ENCODE peak calls at places on chromosomes 4 and X, in eight cellular contexts. W is astrocyte, S is small intestine, C is SK-MEL-5, I is foreskin fibroblast, Z is SHP77 treated with DMSO at 0.1 percent for 48 hours, U is M059J, R is NCI-H1694. B is an unnamed sample.
A peak's percentile ranks its signal among the peaks of the same experiment; 100 is the strongest.

GRCh38 chr4:16893141-16893571 is 5.3 kb downstream of the LDB2 start:
- DNase-seq in W (peak; percentile 69), S (no peak), C (no peak), I (no peak), Z (no peak), U (peak; percentile 42), R (no peak), B (no peak)

GRCh38 chr4:80036949-80037348 is 36.1 kb downstream of the ANTXR2 start:
- DNase-seq in W (peak; percentile 73), S (peak; percentile 19), C (peak; percentile 82), I (peak; percentile 76), Z (no peak), U (no peak), R (no peak), B (peak; percentile 45)

GRCh38 chr4:102438396-102438795 is 62.8 kb upstream of the NFKB1 start:
- DNase-seq in W (no peak), S (no peak), C (no peak), I (peak; percentile 59), Z (no peak), U (peak; percentile 55), R (no peak), B (no peak)

GRCh38 chrX:113019958-113020357 is 179.3 kb upstream of the AMOT start:
- DNase-seq in W (no peak), S (peak; percentile 14), C (no peak), I (no peak), Z (no peak), U (no peak), R (no peak), B (no peak)

GRCh38 chrX:80747832-80748231 is 61.8 kb downstream of the BRWD3 start:
- DNase-seq in W (no peak), S (no peak), C (no peak), I (peak; percentile 25), Z (no peak), U (peak; percentile 57), R (no peak), B (no peak)

GRCh38 chr4:183840311-183840710 is 64.8 kb upstream of the STOX2 start:
- DNase-seq in W (peak; percentile 48), S (peak; percentile 72), C (peak; percentile 87), I (peak; percentile 73), Z (no peak), U (peak; percentile 51), R (peak; percentile 71), B (peak; percentile 92)

GRCh38 chr4:81049310-81049709 is 18.8 kb downstream of the BMP3 start:
- DNase-seq in W (no peak), S (no peak), C (no peak), I (no peak), Z (no peak), U (no peak), R (no peak), B (no peak)

GRCh38 chr4:53161475-53162423 is 204.1 kb downstream of the SCFD2 start:
- DNase-seq in W (no peak), S (no peak), C (no peak), I (no peak), Z (no peak), U (no peak), R (no peak), B (no peak)

GRCh38 chr4:85512446-85513205 is 37.7 kb downstream of the ARHGAP24 start:
- DNase-seq in W (no peak), S (no peak), C (no peak), I (peak; percentile 38), Z (no peak), U (peak; percentile 46), R (no peak), B (no peak)

GRCh38 chrX:115459883-115460564 is 101.0 kb upstream of the PLS3 start:
- DNase-seq in W (peak; percentile 39), S (no peak), C (no peak), I (no peak), Z (no peak), U (peak; percentile 6), R (no peak), B (no peak)

GRCh38 chrX:1468250-1468772 is 15.6 kb upstream of the ASMTL start:
- DNase-seq in W (peak; percentile 35), S (no peak), C (no peak), I (peak; percentile 81), Z (no peak), U (peak; percentile 95), R (no peak), B (no peak)

B was measured in hepatocyte.